ENCODE peak calls at places on chromosomes 7 and 10, in five cellular contexts. One of them, this sample, is unnamed.

GRCh38 chr7:25950488-25951413 is 201.2 kb upstream of the NFE2L3 start:
- DNase-seq in endothelial cell of umbilical vein: peak; percentile 28
- DNase-seq in GM12878: peak; percentile 69
- DNase-seq in NB4: peak; percentile 99
- DNase-seq in HepG2: peak; percentile 88
- DNase-seq in this sample: peak; percentile 28

GRCh38 chr7:15215611-15216010 is 313.1 kb upstream of the DGKB start:
- DNase-seq in HepG2: no peak
- DNase-seq in endothelial cell of umbilical vein: no peak
- DNase-seq in NB4: no peak
- DNase-seq in GM12878: no peak
- DNase-seq in this sample: no peak

GRCh38 chr7:2601907-2602735 is 29.7 kb upstream of the TTYH3 start:
- DNase-seq in HepG2: no peak
- DNase-seq in endothelial cell of umbilical vein: no peak
- DNase-seq in GM12878: no peak
- DNase-seq in NB4: no peak
- DNase-seq in this sample: no peak

GRCh38 chr10:3774814-3775670 is 10.0 kb downstream of the KLF6 start:
- DNase-seq in endothelial cell of umbilical vein: peak; percentile 85
- DNase-seq in NB4: peak; percentile 34
- DNase-seq in HepG2: no peak
- DNase-seq in GM12878: no peak
- DNase-seq in this sample: no peak

GRCh38 chr7:8070451-8071180 is 102.0 kb downstream of the GLCCI1 start:
- DNase-seq in endothelial cell of umbilical vein: no peak
- DNase-seq in HepG2: no peak
- DNase-seq in NB4: no peak
- DNase-seq in GM12878: no peak
- DNase-seq in this sample: no peak

GRCh38 chr7:139639563-139639962 is 116.1 kb downstream of the CLEC2L start:
- DNase-seq in GM12878: no peak
- DNase-seq in NB4: no peak
- DNase-seq in endothelial cell of umbilical vein: no peak
- DNase-seq in HepG2: no peak
- DNase-seq in this sample: no peak

GRCh38 chr7:158013085-158013668 is 574.4 kb downstream of the PTPRN2 start:
- DNase-seq in endothelial cell of umbilical vein: no peak
- DNase-seq in NB4: no peak
- DNase-seq in GM12878: no peak
- DNase-seq in HepG2: no peak
- DNase-seq in this sample: no peak

GRCh38 chr7:2281556-2281955 is 32.7 kb downstream of the SNX8 start:
- DNase-seq in GM12878: no peak
- DNase-seq in endothelial cell of umbilical vein: peak; percentile 40
- DNase-seq in HepG2: no peak
- DNase-seq in NB4: no peak
- DNase-seq in this sample: no peak

GRCh38 chr7:39595102-39595620 is 28.2 kb upstream of the RALA start:
- DNase-seq in HepG2: peak; percentile 16
- DNase-seq in GM12878: no peak
- DNase-seq in endothelial cell of umbilical vein: peak; percentile 97
- DNase-seq in NB4: no peak
- DNase-seq in this sample: no peak

GRCh38 chr10:31757374-31757773 is 171.3 kb downstream of the ARHGAP12 start:
- DNase-seq in GM12878: no peak
- DNase-seq in NB4: no peak
- DNase-seq in endothelial cell of umbilical vein: no peak
- DNase-seq in HepG2: no peak
- DNase-seq in this sample: no peak

GRCh38 chr7:29970158-29970557 is 19.4 kb downstream of the SCRN1 start:
- DNase-seq in NB4: no peak
- DNase-seq in HepG2: no peak
- DNase-seq in endothelial cell of umbilical vein: no peak
- DNase-seq in GM12878: no peak
- DNase-seq in this sample: no peak

GRCh38 chr10:106873770-106874717 is 290.5 kb downstream of the SORCS1 start:
- DNase-seq in endothelial cell of umbilical vein: no peak
- DNase-seq in HepG2: no peak
- DNase-seq in GM12878: no peak
- DNase-seq in NB4: no peak
- DNase-seq in this sample: no peak

GRCh38 chr7:80671744-80672143 is 33.3 kb downstream of the CD36 start:
- DNase-seq in NB4: peak; percentile 26
- DNase-seq in endothelial cell of umbilical vein: no peak
- DNase-seq in HepG2: no peak
- DNase-seq in GM12878: no peak
- DNase-seq in this sample: no peak

GRCh38 chr7:108911016-108911415 is 341.3 kb downstream of the DNAJB9 start:
- DNase-seq in HepG2: no peak
- DNase-seq in NB4: no peak
- DNase-seq in GM12878: no peak
- DNase-seq in endothelial cell of umbilical vein: no peak
- DNase-seq in this sample: no peak

GRCh38 chr10:28367865-28368541 is 65.1 kb upstream of the MPP7 start:
- DNase-seq in GM12878: peak; percentile 68
- DNase-seq in HepG2: no peak
- DNase-seq in endothelial cell of umbilical vein: no peak
- DNase-seq in NB4: peak; percentile 30
- DNase-seq in this sample: no peak

GRCh38 chr10:48473704-48474103 is 131.2 kb downstream of the ARHGAP22 start:
- DNase-seq in endothelial cell of umbilical vein: no peak
- DNase-seq in HepG2: no peak
- DNase-seq in NB4: no peak
- DNase-seq in GM12878: no peak
- DNase-seq in this sample: no peak

GRCh38 chr10:100129424-100129823 is 47.8 kb upstream of the CPN1 start:
- DNase-seq in GM12878: no peak
- DNase-seq in endothelial cell of umbilical vein: peak; percentile 88
- DNase-seq in NB4: no peak
- DNase-seq in HepG2: peak; percentile 13
- DNase-seq in this sample: no peak
- TF ChIP-seq MYC in GM12878: no peak
- TF ChIP-seq MYC in endothelial cell of umbilical vein: no peak
- TF ChIP-seq MYC in NB4: no peak
- TF ChIP-seq MYC in HepG2: no peak
- TF ChIP-seq MYC in this sample: no peak

GRCh38 chr10:24415455-24416169 is 206.7 kb downstream of the KIAA1217 start:
- DNase-seq in HepG2: no peak
- DNase-seq in GM12878: no peak
- DNase-seq in NB4: no peak
- DNase-seq in endothelial cell of umbilical vein: no peak
- DNase-seq in this sample: no peak
- TF ChIP-seq POLR2A in HepG2: no peak
- TF ChIP-seq POLR2A in GM12878: no peak
- TF ChIP-seq POLR2A in NB4: no peak
- TF ChIP-seq POLR2A in endothelial cell of umbilical vein: no peak
- TF ChIP-seq POLR2A in this sample: no peak

DNA sequence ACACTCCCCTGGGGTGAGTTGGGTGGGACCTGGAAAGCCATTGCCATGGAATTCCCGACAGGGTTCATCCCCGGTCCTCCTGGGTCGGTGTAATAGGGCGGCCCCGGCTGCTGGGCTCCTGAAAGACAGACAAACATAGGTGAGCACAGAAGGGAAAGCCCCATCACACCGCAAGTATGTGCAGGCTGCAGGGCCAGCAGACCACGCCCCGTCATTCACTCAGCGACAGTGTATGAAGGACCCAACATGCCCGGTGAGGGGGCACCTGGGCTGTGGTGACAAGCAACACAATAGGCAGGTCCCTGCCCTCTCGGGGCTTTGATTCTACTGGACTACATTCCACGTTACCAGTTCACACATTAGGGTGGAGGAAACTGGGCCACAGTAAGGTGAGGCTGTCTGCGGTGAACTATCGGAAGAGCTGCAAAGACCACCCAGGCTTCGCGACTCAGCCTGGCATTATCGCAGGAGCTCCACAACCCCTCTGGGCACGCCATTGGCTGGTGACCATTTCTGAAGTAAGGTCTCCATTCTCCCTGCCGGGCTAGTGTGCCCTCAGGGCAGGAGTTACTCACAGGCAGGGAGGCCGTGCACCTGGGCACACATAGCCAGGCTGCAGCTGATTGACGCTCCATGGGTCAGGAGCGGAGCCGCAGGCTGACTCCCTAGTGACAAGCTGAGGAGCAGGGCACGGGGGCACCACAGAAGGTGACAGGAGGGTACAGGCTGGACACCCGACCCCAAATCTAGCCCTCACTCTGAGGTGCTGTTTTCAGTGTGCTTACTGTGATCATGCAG is 99.2 kb downstream of the VOPP1 start:
- DNase-seq in endothelial cell of umbilical vein: no peak
- DNase-seq in NB4: no peak
- DNase-seq in HepG2: no peak
- DNase-seq in GM12878: no peak
- DNase-seq in this sample: no peak
- TF ChIP-seq MYC in endothelial cell of umbilical vein: no peak
- TF ChIP-seq MYC in NB4: no peak
- TF ChIP-seq MYC in HepG2: no peak
- TF ChIP-seq MYC in GM12878: no peak
- TF ChIP-seq MYC in this sample: no peak

GRCh38 chr7:151711906-151712771 is 164.8 kb downstream of the PRKAG2 start:
- DNase-seq in NB4: no peak
- DNase-seq in GM12878: no peak
- DNase-seq in endothelial cell of umbilical vein: no peak
- DNase-seq in HepG2: no peak
- DNase-seq in this sample: no peak
- TF ChIP-seq POLR2A in NB4: no peak
- TF ChIP-seq POLR2A in GM12878: no peak
- TF ChIP-seq POLR2A in endothelial cell of umbilical vein: no peak
- TF ChIP-seq POLR2A in HepG2: no peak
- TF ChIP-seq POLR2A in this sample: no peak

DNA sequence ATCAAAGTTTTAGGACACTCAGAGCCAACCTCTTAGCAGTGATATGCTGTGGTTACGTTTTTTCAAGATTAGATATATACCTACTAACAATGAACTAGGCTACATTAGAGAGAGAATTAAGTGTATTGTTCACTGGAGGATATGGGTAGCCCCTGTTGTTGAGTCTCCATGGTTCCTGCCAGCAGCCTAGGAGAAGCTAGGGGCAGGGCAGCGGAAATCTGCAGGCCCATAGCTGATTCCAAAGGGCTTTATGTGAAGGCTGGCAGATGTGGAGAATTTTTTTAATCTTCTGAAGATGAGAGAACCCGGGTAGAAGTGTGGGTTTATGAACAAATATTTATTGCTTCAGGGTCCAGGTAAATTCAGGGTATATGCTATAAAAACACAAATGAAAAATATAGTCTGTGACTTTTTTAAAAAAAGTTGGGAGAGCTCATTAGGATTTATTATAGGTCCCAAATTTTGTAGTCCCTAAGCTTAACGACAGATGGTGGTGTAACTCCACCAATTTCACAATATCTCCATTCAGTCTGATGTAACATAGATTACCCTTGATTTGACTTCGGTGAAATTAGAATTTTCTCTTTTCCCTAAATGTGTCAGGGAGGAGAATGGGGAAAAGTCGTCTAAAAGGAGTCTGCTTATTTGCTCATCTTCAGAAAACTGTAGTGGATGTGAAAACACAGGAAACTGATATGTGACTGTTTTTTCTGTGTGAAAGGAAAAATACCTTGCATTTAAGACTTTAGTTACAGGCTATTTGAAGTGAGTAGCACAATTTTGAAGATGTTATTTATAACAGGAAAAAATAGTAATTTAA is 163.0 kb upstream of the PPP1R3A start:
- DNase-seq in NB4: peak; percentile 65
- DNase-seq in GM12878: no peak
- DNase-seq in endothelial cell of umbilical vein: peak; percentile 80
- DNase-seq in HepG2: peak; percentile 16
- DNase-seq in this sample: peak; percentile 54
- TF ChIP-seq MYC in NB4: no peak
- TF ChIP-seq MYC in GM12878: no peak
- TF ChIP-seq MYC in endothelial cell of umbilical vein: no peak
- TF ChIP-seq MYC in HepG2: no peak
- TF ChIP-seq MYC in this sample: no peak

GRCh38 chr10:77983384-77984341 is 45.7 kb downstream of the POLR3A start:
- DNase-seq in HepG2: no peak
- DNase-seq in GM12878: no peak
- DNase-seq in endothelial cell of umbilical vein: peak; percentile 89
- DNase-seq in NB4: no peak
- DNase-seq in this sample: no peak
- TF ChIP-seq POLR2A in HepG2: no peak
- TF ChIP-seq POLR2A in GM12878: no peak
- TF ChIP-seq POLR2A in endothelial cell of umbilical vein: no peak
- TF ChIP-seq POLR2A in NB4: no peak
- TF ChIP-seq POLR2A in this sample: no peak

DNA sequence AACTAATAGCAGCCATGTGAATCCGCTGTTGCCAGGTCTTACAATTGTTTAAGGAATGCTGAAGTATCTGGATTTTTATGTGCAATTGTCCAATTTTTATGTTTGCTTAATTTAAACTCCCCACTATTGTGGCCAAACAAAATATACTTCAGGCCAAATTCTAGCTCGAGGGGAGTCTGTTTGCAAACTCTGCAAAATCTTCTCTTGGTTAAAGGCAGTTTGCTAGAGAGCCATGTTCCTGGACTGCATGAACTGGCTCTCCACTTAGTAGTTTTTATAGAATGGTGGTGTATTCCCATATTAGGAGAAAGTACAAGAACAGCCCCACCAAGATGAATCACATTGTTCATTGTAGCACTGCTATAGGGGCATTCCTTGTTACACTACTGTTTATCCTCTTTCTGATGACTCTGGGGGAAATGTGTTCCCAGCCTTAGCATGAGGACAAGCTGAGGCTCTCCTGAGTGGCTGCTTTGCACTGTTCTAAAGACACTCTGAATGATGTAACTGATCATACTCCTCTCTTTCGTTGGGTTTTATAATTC is 178.0 kb upstream of the GLI3 start:
- DNase-seq in HepG2: no peak
- DNase-seq in NB4: no peak
- DNase-seq in endothelial cell of umbilical vein: no peak
- DNase-seq in GM12878: no peak
- DNase-seq in this sample: no peak
- TF ChIP-seq MYC in HepG2: no peak
- TF ChIP-seq MYC in NB4: no peak
- TF ChIP-seq MYC in endothelial cell of umbilical vein: no peak
- TF ChIP-seq MYC in GM12878: no peak
- TF ChIP-seq MYC in this sample: no peak

This sample was measured in A549.